ENCODE peak calls at places on chromosomes 2 and 18, in six cellular contexts. J, R, I, S, V and T are unnamed samples.

GRCh38 chr2:160293401-160293911 is 93.4 kb upstream of the ITGB6 start:
- DNase-seq in R (peak), S (no peak), J (no peak), V (peak), I (no peak), T (no peak)

GRCh38 chr18:74050807-74051206 is 96.8 kb downstream of the FBXO15 start:
- DNase-seq in V (no peak), R (no peak), S (no peak), J (no peak), I (no peak), T (no peak)

GRCh38 chr2:44555700-44556099 is 194.0 kb downstream of the CAMKMT start:
- DNase-seq in S (no peak), I (peak), R (no peak), V (no peak), J (no peak), T (no peak)

GRCh38 chr2:24871852-24872323 is 48.1 kb downstream of the ADCY3 start:
- DNase-seq in V (no peak), I (no peak), S (no peak), J (no peak), R (peak), T (no peak)

GRCh38 chr18:62073882-62074281 is 113.0 kb downstream of the PIGN start:
- DNase-seq in J (no peak), S (no peak), V (no peak), I (peak), R (no peak), T (no peak)

GRCh38 chr2:53519925-53520629 is 247.5 kb upstream of the CHAC2 start:
- DNase-seq in V (no peak), I (no peak), J (no peak), R (no peak), S (no peak), T (no peak)

GRCh38 chr18:73842795-73843394 is 304.7 kb downstream of the FBXO15 start:
- DNase-seq in S (peak), I (no peak), J (no peak), R (peak), V (peak), T (no peak)

GRCh38 chr2:148967484-148967883 is 71.0 kb upstream of the LYPD6B start:
- DNase-seq in V (no peak), I (no peak), J (no peak), R (peak), S (no peak), T (no peak)

GRCh38 chr2:47011696-47012095 is 96.1 kb upstream of the MCFD2 start:
- DNase-seq in R (no peak), V (no peak), J (no peak), I (no peak), S (peak), T (no peak)

GRCh38 chr2:233240897-233241296 is 10.6 kb upstream of the ATG16L1 start:
- DNase-seq in S (no peak), J (no peak), R (no peak), I (no peak), V (peak), T (no peak)

GRCh38 chr2:48504647-48505327 is 25.2 kb upstream of the STON1 start:
- DNase-seq in I (no peak), J (no peak), S (no peak), R (peak), V (peak), T (peak)

GRCh38 chr2:203476881-203477280 is 58.2 kb downstream of the RAPH1 start:
- DNase-seq in J (no peak), V (no peak), S (no peak), R (no peak), I (no peak), T (no peak)

GRCh38 chr2:130373808-130374365 is 18.0 kb downstream of the PTPN18 start:
- DNase-seq in R (no peak), V (no peak), J (no peak), S (no peak), I (peak), T (no peak)

GRCh38 chr2:9637330-9637729 is 6.5 kb upstream of the YWHAQ start:
- DNase-seq in R (peak), I (no peak), V (peak), S (no peak), J (no peak), T (peak)

GRCh38 chr2:183022711-183023110 is 15.5 kb downstream of the NCKAP1 start:
- DNase-seq in R (no peak), J (no peak), I (no peak), S (no peak), V (no peak), T (no peak)

GRCh38 chr2:109396338-109397180 is 217.2 kb downstream of the SEPTIN10 start:
- DNase-seq in S (no peak), J (no peak), R (peak), I (no peak), V (peak), T (peak)

GRCh38 chr18:67194886-67195285 is 321.6 kb downstream of the DSEL start:
- DNase-seq in I (no peak), J (no peak), V (no peak), R (no peak), S (no peak), T (peak)

GRCh38 chr2:239259603-239260298 is 141.1 kb downstream of the HDAC4 start:
- DNase-seq in S (no peak), I (no peak), R (no peak), V (no peak), J (peak), T (no peak)

DNA sequence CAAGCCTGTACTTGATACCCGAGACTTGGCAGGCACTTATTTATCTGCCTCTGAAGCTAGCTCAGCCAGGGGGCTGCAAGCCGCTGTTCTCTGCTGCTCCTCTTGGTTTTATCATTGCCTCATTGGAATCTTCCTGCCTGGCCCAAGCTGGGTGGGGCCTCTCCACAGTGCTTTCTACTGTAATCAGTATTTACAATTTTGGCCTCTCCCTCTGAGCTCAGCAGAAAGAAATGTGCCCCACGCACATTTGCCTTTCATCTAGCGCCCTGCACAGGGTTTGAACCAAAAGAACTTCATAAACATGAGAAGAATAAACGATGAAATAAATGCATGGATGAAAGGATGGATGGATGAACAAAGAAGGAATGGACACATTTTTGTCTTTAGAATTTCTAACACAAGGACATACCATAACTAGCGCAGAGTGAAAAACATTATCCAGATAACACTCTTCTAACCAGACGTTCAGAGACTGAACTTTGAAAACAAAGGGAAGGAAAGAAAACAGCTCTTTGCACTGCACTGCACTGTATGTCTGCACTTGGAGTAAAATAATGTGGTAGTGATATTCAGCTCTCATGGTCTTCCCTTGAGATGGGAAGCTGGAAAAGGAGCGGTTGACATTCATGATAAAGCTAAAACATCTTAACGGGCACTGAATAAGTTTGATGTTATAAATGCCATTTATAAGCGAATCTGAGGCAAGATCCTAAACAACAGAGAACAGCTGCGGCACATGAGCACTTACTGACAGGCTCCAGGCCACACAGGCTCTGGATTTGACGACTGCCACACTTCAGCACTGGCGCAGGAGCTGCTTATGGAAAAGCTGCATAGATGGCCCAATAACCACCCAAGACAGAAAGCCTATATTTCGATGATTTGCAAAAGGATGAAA is 86.8 kb upstream of the SP3 start:
- DNase-seq in I (no peak), V (peak), J (no peak), S (peak), R (peak), T (no peak)
- H3K27ac ChIP-seq in I (no peak), V (peak), J (no peak), S (no peak), R (peak), T (no peak)

DNA sequence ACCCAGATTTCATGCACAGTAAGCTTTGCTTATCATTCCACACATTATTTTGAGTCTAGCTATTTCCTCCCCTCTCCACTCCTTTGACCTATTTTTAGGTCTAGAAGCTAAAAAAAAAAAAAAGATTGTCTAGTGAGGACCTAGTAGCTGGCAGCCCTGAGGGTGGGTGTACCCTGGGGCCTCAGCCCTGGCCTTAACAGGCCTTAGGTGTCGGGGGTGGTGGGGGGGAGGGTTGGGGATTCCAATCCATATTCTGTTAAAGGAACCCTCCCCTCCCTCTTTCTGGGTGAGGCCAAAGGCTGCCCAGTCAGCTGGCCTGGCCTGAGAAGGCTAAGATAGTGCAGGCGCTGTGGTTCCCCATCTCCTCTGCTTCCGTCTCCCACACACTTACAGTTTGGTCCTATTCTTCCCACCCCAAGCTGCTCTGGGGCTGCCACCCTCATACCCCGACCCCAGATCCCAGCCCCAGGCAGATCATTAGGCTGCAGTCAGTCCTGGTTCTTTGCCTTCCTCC is 65.5 kb upstream of the HK2 start:
- DNase-seq in V (no peak), J (no peak), R (peak), I (no peak), S (no peak), T (no peak)
- H3K27ac ChIP-seq in V (no peak), J (no peak), R (no peak), I (no peak), S (no peak), T (no peak)

GRCh38 chr2:181398000-181398399 is 59.2 kb upstream of the ITGA4 start:
- DNase-seq in J (no peak), V (no peak), I (no peak), R (no peak), S (no peak), T (no peak)

GRCh38 chr2:181397331-181397730 is 59.9 kb upstream of the ITGA4 start:
- DNase-seq in R (no peak), I (no peak), S (no peak), V (no peak), J (no peak), T (no peak)

GRCh38 chr2:181395871-181396574 is 61.2 kb upstream of the ITGA4 start:
- DNase-seq in I (no peak), S (no peak), J (no peak), R (no peak), V (no peak), T (no peak)

GRCh38 chr2:181396575-181397062 is 60.6 kb upstream of the ITGA4 start:
- DNase-seq in V (no peak), S (no peak), I (no peak), R (peak), J (no peak), T (no peak)

GRCh38 chr2:181399046-181399445 is 58.1 kb upstream of the ITGA4 start:
- DNase-seq in I (no peak), J (no peak), V (no peak), S (no peak), R (no peak), T (no peak)
- H3K27ac ChIP-seq in I (no peak), J (no peak), V (no peak), S (no peak), R (no peak), T (no peak)

GRCh38 chr2:42918041-42918440 is 125.7 kb upstream of the HAAO start:
- DNase-seq in S (no peak), I (no peak), R (no peak), J (peak), V (no peak), T (no peak)
- H3K27ac ChIP-seq in S (no peak), I (peak), R (no peak), J (peak), V (no peak), T (peak)

GRCh38 chr2:229701062-229701461 is 13.3 kb downstream of the DNER start:
- DNase-seq in V (no peak), J (no peak), S (no peak), I (no peak), R (no peak), T (no peak)

GRCh38 chr2:229691631-229692030 is 22.7 kb downstream of the DNER start:
- DNase-seq in V (no peak), I (no peak), S (no peak), J (no peak), R (no peak), T (no peak)

GRCh38 chr2:229701716-229702115 is 12.6 kb downstream of the DNER start:
- DNase-seq in I (no peak), R (no peak), J (no peak), V (no peak), S (no peak), T (no peak)

DNA sequence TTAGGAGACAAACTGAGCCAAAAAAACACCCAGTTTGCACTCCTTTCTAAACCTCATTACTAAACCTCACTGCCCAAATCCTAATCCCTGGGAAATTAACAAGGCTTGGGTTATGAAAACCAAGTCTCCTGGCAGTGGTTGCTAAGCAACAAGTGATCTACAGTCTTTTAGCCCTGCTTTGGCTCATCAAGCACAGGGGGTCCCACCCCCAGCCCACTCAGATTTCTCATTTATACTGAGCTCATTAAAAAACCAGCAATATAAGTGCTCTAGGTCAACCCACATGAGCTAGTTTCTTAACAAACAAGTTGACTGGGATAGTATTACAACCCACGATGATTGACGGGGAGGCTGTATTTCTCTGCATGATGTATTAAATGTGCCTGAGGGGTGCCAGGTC is 18.4 kb downstream of the DNER start:
- DNase-seq in J (no peak), V (no peak), I (no peak), S (no peak), R (no peak), T (no peak)
- H3K27ac ChIP-seq in J (no peak), V (no peak), I (no peak), S (no peak), R (no peak), T (no peak)

GRCh38 chr18:3156325-3156640 is 63.5 kb downstream of the MYOM1 start:
- DNase-seq in V (no peak), I (no peak), R (no peak), S (no peak), J (no peak), T (no peak)
- H3K27ac ChIP-seq in V (no peak), I (peak), R (no peak), S (peak), J (peak), T (no peak)

DNA sequence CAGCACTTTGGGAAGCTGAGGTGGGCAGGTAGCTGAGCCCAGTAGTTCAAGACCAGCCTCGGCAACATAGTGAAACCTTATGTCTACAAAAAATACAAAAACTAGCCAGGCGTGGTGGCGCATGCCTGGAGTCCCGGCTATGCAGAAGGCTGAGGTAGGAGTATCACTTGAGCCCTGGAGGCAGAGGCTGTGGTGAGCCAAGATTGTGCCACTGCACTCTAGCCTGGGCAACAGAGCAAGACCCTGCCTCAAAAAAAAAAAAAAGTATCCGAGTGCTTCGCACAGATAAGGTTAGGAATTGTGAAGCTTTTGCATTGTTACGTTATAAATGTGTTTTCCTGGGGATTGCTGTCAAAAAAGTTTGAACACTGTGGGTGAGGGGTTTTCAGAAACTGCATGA is 4.1 kb downstream of the CTDSP1 start:
- DNase-seq in R (no peak), S (peak), I (no peak), V (no peak), J (no peak), T (no peak)
- H3K27ac ChIP-seq in R (no peak), S (no peak), I (no peak), V (no peak), J (no peak), T (no peak)

DNA sequence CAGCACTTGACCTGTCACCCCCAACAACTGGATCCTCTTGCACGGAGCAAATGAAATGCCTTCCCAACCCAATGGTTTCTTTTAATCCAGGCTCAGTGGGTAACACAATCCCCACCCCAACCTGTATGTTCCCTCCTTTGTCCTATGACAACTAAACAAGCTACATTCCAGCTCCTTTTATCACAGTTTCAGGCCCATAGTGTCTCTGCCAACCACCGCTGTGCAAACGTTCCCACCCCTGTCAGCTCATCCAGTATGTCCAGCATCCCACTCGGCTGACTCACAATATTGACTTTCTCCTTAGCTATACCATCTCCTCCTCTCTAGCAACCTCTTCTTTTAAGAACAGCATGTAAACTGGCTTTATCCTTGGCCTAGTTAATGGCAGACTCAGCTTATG is 117.9 kb upstream of the PPP1CB start:
- DNase-seq in I (peak), J (no peak), V (peak), S (no peak), R (peak), T (no peak)
- H3K27ac ChIP-seq in I (no peak), J (peak), V (peak), S (peak), R (no peak), T (no peak)

DNA sequence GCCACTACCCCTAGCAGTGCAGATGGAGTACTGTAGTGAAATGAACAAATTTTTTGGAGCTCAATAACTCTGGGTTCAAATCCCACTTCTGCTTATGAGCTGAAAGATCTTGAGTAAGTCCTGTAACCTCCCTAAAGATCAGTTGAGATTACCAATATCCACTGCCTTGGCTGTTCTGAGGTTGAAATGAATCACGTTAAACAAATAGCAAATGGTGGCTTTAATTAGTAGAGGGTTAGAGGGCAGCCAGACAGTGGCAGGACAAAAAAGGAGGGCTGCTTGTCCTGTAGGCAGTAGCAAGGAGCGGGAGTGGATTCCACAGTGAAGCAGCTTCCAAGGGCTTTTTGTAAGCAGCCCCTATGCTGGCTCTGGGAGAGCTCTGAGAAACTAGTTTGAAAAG is 123.7 kb upstream of the LGALSL start:
- DNase-seq in I (no peak), J (no peak), R (no peak), V (peak), S (no peak), T (no peak)
- H3K27ac ChIP-seq in I (no peak), J (peak), R (no peak), V (no peak), S (peak), T (no peak)